ENCODE peak calls at places on chromosome 22, in eight cellular contexts. One of them, this sample, is unnamed.
A peak's percentile ranks its signal among the peaks of the same experiment; 100 is the strongest.

GRCh38 chr22:47914481-47915097 is 1152.1 kb downstream of the TBC1D22A start:
- DNase-seq in ovary: no peak
- DNase-seq in sigmoid colon: no peak
- DNase-seq in gastrocnemius medialis: no peak
- DNase-seq in endothelial cell of umbilical vein: no peak
- DNase-seq in A549: no peak
- DNase-seq in stomach: no peak
- DNase-seq in body of pancreas: no peak
- DNase-seq in this sample: no peak

GRCh38 chr22:17981497-17981896 is 42.9 kb downstream of the MICAL3 start:
- DNase-seq in ovary: no peak
- DNase-seq in sigmoid colon: no peak
- DNase-seq in gastrocnemius medialis: no peak
- DNase-seq in endothelial cell of umbilical vein: no peak
- DNase-seq in A549: no peak
- DNase-seq in stomach: no peak
- DNase-seq in body of pancreas: no peak
- DNase-seq in this sample: no peak

GRCh38 chr22:49827853-49828598 is at the start of gene BRD1:
- DNase-seq in ovary: peak; percentile 80
- DNase-seq in sigmoid colon: no peak
- DNase-seq in gastrocnemius medialis: peak; percentile 42
- DNase-seq in endothelial cell of umbilical vein: peak; percentile 47
- DNase-seq in A549: no peak
- DNase-seq in stomach: peak; percentile 73
- DNase-seq in body of pancreas: peak; percentile 75
- DNase-seq in this sample: no peak

GRCh38 chr22:23306438-23306921 is 126.2 kb downstream of the BCR start:
- DNase-seq in ovary: peak; percentile 58
- DNase-seq in sigmoid colon: no peak
- DNase-seq in gastrocnemius medialis: no peak
- DNase-seq in endothelial cell of umbilical vein: peak; percentile 80
- DNase-seq in A549: no peak
- DNase-seq in stomach: no peak
- DNase-seq in body of pancreas: no peak
- DNase-seq in this sample: peak; percentile 23

GRCh38 chr22:47539374-47539773 is 776.9 kb downstream of the TBC1D22A start:
- DNase-seq in ovary: no peak
- DNase-seq in sigmoid colon: no peak
- DNase-seq in gastrocnemius medialis: no peak
- DNase-seq in endothelial cell of umbilical vein: no peak
- DNase-seq in A549: no peak
- DNase-seq in stomach: no peak
- DNase-seq in body of pancreas: no peak
- DNase-seq in this sample: no peak

GRCh38 chr22:48282804-48283203 is 1520.4 kb downstream of the TBC1D22A start:
- DNase-seq in ovary: no peak
- DNase-seq in sigmoid colon: no peak
- DNase-seq in gastrocnemius medialis: no peak
- DNase-seq in endothelial cell of umbilical vein: no peak
- DNase-seq in A549: no peak
- DNase-seq in stomach: no peak
- DNase-seq in body of pancreas: no peak
- DNase-seq in this sample: no peak

GRCh38 chr22:46353483-46354105 is 18.1 kb downstream of the TRMU start:
- DNase-seq in ovary: no peak
- DNase-seq in sigmoid colon: no peak
- DNase-seq in gastrocnemius medialis: no peak
- DNase-seq in endothelial cell of umbilical vein: no peak
- DNase-seq in A549: no peak
- DNase-seq in stomach: peak; percentile 49
- DNase-seq in body of pancreas: no peak
- DNase-seq in this sample: no peak

GRCh38 chr22:49936973-49937757 is 18.7 kb downstream of the CRELD2 start:
- DNase-seq in ovary: no peak
- DNase-seq in sigmoid colon: no peak
- DNase-seq in gastrocnemius medialis: peak; percentile 68
- DNase-seq in endothelial cell of umbilical vein: peak; percentile 60
- DNase-seq in A549: no peak
- DNase-seq in stomach: peak; percentile 57
- DNase-seq in body of pancreas: no peak
- DNase-seq in this sample: no peak

GRCh38 chr22:33785283-33785991 is 134.8 kb downstream of the LARGE1 start:
- DNase-seq in ovary: no peak
- DNase-seq in sigmoid colon: no peak
- DNase-seq in gastrocnemius medialis: no peak
- DNase-seq in endothelial cell of umbilical vein: no peak
- DNase-seq in A549: no peak
- DNase-seq in stomach: no peak
- DNase-seq in body of pancreas: no peak
- DNase-seq in this sample: no peak

GRCh38 chr22:50184004-50184461 is 1.7 kb upstream of the TRABD start:
- DNase-seq in ovary: peak; percentile 88
- DNase-seq in sigmoid colon: peak; percentile 89
- DNase-seq in gastrocnemius medialis: no peak
- DNase-seq in endothelial cell of umbilical vein: no peak
- DNase-seq in A549: no peak
- DNase-seq in stomach: peak; percentile 90
- DNase-seq in body of pancreas: peak; percentile 90
- DNase-seq in this sample: peak; percentile 72

GRCh38 chr22:37562049-37562784 is 1.9 kb downstream of the CDC42EP1 start:
- DNase-seq in ovary: no peak
- DNase-seq in sigmoid colon: no peak
- DNase-seq in gastrocnemius medialis: no peak
- DNase-seq in endothelial cell of umbilical vein: no peak
- DNase-seq in A549: no peak
- DNase-seq in stomach: no peak
- DNase-seq in body of pancreas: peak; percentile 60
- DNase-seq in this sample: no peak
- TF ChIP-seq POLR2A in ovary: no peak
- TF ChIP-seq POLR2A in sigmoid colon: no peak
- TF ChIP-seq POLR2A in gastrocnemius medialis: no peak
- TF ChIP-seq POLR2A in endothelial cell of umbilical vein: no peak
- TF ChIP-seq POLR2A in A549: no peak
- TF ChIP-seq POLR2A in stomach: no peak
- TF ChIP-seq POLR2A in body of pancreas: no peak
- TF ChIP-seq POLR2A in this sample: no peak

DNA sequence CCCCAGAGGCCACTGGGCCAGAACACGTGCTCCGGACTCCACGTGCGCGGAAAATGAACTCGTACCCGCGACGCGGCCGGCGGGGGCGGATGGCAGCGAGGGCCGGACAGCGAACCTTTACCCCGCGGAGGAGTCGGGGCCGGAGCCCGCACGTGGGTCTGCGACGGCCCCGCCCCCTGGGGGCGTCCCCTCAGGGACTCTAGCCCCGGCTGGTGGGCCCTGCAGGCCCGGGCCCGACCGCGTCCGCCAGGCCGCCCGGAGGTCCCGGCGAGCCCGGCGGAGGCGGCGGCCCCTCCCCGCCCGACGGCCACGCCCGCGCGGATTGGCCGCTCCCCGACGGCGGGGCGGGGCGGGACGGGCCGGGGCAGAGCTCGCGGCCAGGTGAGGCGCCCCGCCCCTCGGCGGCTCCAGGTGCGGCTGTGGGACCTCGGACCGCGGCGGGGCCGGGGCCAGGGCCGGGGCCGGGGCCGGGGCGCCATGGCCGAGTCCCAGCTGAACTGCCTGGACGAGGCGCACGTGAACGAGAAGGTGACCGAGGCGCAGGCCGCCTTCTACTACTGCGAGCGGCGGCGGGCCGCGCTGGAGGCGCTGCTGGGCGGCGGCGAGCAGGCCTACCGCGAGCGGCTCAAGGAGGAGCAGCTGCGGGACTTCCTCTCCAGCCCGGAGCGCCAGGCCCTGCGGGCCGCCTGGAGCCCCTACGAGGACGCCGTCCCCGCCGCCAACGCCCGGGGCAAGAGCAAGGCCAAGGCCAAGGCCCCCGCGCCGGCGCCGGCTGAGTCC is at the start of gene FAM83F:
- DNase-seq in ovary: peak; percentile 59
- DNase-seq in sigmoid colon: no peak
- DNase-seq in gastrocnemius medialis: no peak
- DNase-seq in endothelial cell of umbilical vein: no peak
- DNase-seq in A549: no peak
- DNase-seq in stomach: peak; percentile 73
- DNase-seq in body of pancreas: peak; percentile 84
- DNase-seq in this sample: no peak
- TF ChIP-seq POLR2A in ovary: no peak
- TF ChIP-seq POLR2A in sigmoid colon: no peak
- TF ChIP-seq POLR2A in gastrocnemius medialis: no peak
- TF ChIP-seq POLR2A in endothelial cell of umbilical vein: no peak
- TF ChIP-seq POLR2A in A549: no peak
- TF ChIP-seq POLR2A in stomach: no peak
- TF ChIP-seq POLR2A in body of pancreas: peak; percentile 39
- TF ChIP-seq POLR2A in this sample: no peak

DNA sequence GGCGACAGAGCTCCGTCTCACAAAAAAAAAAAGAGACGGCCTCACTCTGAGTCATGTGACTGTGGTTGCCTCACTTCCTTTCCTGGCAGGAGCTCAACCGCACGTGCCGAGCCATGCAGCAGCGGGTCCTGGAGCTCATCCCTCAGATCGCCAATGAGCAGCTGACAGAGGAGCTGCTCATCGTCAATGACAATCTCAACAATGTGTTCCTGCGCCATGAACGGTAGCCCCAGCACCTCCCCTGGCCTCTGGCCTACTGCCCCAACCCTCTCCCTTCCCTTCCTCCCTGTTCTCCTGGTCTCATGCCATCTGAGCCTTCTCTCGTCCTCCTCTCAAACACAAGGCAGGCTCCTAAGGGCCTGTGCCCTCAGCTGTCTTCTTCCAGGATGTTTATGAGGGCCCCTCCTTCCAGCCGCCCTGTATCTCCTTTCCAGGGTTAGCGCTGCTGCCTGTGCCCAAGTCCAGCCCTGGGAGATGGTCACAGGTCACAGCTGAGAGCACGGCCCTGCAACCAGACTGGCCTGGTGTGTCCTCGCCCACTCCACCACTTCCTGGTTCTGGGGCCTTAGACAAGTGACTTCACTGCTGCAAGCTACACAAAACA is 30.7 kb downstream of the TOM1 start:
- DNase-seq in ovary: peak; percentile 88
- DNase-seq in sigmoid colon: peak; percentile 98
- DNase-seq in gastrocnemius medialis: peak; percentile 94
- DNase-seq in endothelial cell of umbilical vein: peak; percentile 65
- DNase-seq in A549: no peak
- DNase-seq in stomach: peak; percentile 63
- DNase-seq in body of pancreas: peak; percentile 60
- DNase-seq in this sample: peak; percentile 95
- TF ChIP-seq POLR2A in ovary: no peak
- TF ChIP-seq POLR2A in sigmoid colon: no peak
- TF ChIP-seq POLR2A in gastrocnemius medialis: peak; percentile 55
- TF ChIP-seq POLR2A in endothelial cell of umbilical vein: no peak
- TF ChIP-seq POLR2A in A549: no peak
- TF ChIP-seq POLR2A in stomach: no peak
- TF ChIP-seq POLR2A in body of pancreas: no peak
- TF ChIP-seq POLR2A in this sample: no peak

DNA sequence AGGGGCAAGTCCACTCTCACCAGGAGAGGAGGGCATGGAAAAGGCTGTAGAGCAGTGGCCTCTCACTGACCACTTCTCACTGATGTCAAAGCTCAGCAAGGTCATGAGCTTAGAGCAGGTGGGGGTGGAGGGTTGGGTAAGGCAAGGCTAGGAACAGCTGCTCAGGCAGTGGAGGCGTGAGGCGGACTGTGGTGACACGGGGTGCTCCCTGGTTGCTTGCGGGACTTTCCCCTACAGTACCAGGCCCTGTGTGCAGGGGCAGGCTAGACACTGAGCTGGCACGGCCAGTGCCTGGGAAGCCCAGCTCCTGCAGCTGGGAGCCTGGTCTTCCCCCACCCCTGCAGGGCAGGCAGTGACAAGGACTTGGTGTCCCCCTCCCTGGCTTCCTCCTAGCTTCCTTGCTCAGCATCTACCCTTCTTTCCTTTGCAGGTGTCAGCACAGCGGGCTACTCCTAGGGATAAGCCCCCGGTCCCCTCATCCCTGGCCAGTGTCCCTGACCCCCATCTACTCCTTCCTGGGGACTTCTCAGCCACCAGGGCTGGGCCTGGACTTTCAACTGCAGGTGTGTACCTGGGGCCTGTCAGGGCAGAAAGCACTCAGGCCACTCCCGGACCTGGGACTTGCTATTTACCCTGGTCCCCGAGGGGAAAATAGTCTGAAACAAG is 45.6 kb downstream of the PISD start:
- DNase-seq in ovary: no peak
- DNase-seq in sigmoid colon: no peak
- DNase-seq in gastrocnemius medialis: no peak
- DNase-seq in endothelial cell of umbilical vein: no peak
- DNase-seq in A549: no peak
- DNase-seq in stomach: no peak
- DNase-seq in body of pancreas: no peak
- DNase-seq in this sample: no peak
- TF ChIP-seq POLR2A in ovary: no peak
- TF ChIP-seq POLR2A in sigmoid colon: no peak
- TF ChIP-seq POLR2A in gastrocnemius medialis: no peak
- TF ChIP-seq POLR2A in endothelial cell of umbilical vein: peak; percentile 19
- TF ChIP-seq POLR2A in A549: no peak
- TF ChIP-seq POLR2A in stomach: no peak
- TF ChIP-seq POLR2A in body of pancreas: no peak
- TF ChIP-seq POLR2A in this sample: no peak

DNA sequence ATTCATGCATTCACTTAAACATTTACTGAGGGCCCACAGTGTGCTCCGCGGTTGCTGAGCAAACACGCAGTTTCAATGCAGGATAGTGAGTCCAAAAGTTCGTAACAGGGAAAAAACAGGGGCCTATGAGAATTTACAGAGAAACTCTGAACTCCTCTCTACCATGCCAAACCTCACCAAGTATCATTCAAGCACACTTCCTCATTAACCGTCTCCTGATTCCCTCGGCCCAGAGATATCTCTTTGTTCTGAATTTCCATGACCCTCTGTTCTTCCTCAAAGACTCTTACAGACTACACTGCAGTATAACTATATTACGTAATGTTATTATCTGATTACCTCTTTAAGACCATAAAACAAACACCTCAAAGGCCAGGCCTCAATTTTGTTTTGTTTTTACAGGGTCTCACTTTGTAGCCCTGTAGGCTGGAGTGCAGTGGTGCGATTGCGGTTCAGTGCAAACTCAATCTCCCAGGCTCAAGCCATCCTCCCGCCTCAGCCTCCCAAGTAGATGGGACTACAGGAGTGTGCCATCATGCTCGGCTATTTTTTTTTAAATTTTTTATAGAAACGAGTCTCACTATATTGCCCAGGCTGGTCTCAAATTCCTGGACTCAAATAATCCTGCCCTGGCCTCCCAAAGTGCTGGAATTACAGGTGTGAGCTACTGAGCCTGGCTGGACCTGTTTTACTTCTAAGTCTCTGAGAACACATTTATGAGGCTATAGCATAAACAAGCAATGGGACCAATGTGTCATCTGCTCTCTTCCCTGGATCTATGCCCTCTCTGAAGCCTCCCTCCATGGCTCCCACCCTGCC is 3.6 kb downstream of the HPS4 start:
- DNase-seq in ovary: no peak
- DNase-seq in sigmoid colon: no peak
- DNase-seq in gastrocnemius medialis: no peak
- DNase-seq in endothelial cell of umbilical vein: no peak
- DNase-seq in A549: no peak
- DNase-seq in stomach: no peak
- DNase-seq in body of pancreas: no peak
- DNase-seq in this sample: no peak
- TF ChIP-seq POLR2A in ovary: no peak
- TF ChIP-seq POLR2A in sigmoid colon: no peak
- TF ChIP-seq POLR2A in gastrocnemius medialis: no peak
- TF ChIP-seq POLR2A in endothelial cell of umbilical vein: no peak
- TF ChIP-seq POLR2A in A549: no peak
- TF ChIP-seq POLR2A in stomach: no peak
- TF ChIP-seq POLR2A in body of pancreas: no peak
- TF ChIP-seq POLR2A in this sample: no peak

This sample was measured in uterus.